ENCODE peak calls at places on chromosome 20, in ten cellular contexts. H, W, M, P, L, G, I, K, Z and D are unnamed samples.

GRCh38 chr20:1513801-1514200 is 22.6 kb upstream of the SIRPB2 start:
- DNase-seq in P (no peak), K (no peak), L (no peak), H (no peak), I (no peak), G (no peak), W (no peak), M (no peak), Z (no peak), D (no peak)

GRCh38 chr20:38937000-38937399 is 10.8 kb downstream of the FAM83D start:
- DNase-seq in L (no peak), Z (no peak), H (no peak), I (no peak), P (no peak), K (no peak), G (no peak), W (no peak), M (no peak), D (no peak)

GRCh38 chr20:45140836-45141235 is 16.6 kb upstream of the WFDC12 start:
- DNase-seq in L (no peak), Z (no peak), I (no peak), G (no peak), W (no peak), H (no peak), P (no peak), K (no peak), M (no peak), D (no peak)

GRCh38 chr20:15965165-15965564 is 608.1 kb downstream of the KIF16B start:
- DNase-seq in G (no peak), H (no peak), K (no peak), M (no peak), W (no peak), I (no peak), L (no peak), Z (no peak), P (no peak), D (no peak)

GRCh38 chr20:44911264-44911921 is 1.5 kb downstream of the PABPC1L start:
- DNase-seq in W (peak), L (no peak), K (peak), Z (peak), M (no peak), H (peak), G (peak), I (peak), P (peak), D (peak)

GRCh38 chr20:64084209-64085152 is at the start of gene LKAAEAR1:
- DNase-seq in W (no peak), I (no peak), H (no peak), P (no peak), Z (no peak), K (no peak), G (no peak), L (no peak), M (no peak), D (no peak)

GRCh38 chr20:58408603-58409246 is 19.7 kb downstream of the VAPB start:
- DNase-seq in I (peak), P (peak), G (no peak), W (peak), H (no peak), L (no peak), Z (no peak), M (no peak), K (peak), D (peak)

GRCh38 chr20:36881331-36881730 is 5.4 kb downstream of the TLDC2 start:
- DNase-seq in H (no peak), W (no peak), P (no peak), L (no peak), I (no peak), M (no peak), Z (peak), K (no peak), G (no peak), D (no peak)

GRCh38 chr20:10705801-10706459 is 32.1 kb upstream of the JAG1 start:
- DNase-seq in H (no peak), W (no peak), Z (no peak), P (no peak), G (no peak), M (no peak), L (no peak), K (no peak), I (no peak), D (no peak)